ENCODE peak calls at places on chromosome 11, in eight cellular contexts. M is heart left ventricle, K is GM12891, T is stomach, N is transverse colon, H is IMR-90, P is body of pancreas, C is sigmoid colon. Y is an unnamed sample.
A peak's percentile ranks its signal among the peaks of the same experiment; 100 is the strongest.

GRCh38 chr11:133659542-133660201 is 127.4 kb upstream of the OPCML start:
- DNase-seq in K (no peak), T (no peak), C (no peak), P (no peak), M (no peak), N (no peak), H (no peak), Y (no peak)

GRCh38 chr11:107043242-107043991 is 25.1 kb upstream of the GUCY1A2 start:
- DNase-seq in C (no peak), T (no peak), P (no peak), K (no peak), M (no peak), H (peak; percentile 82), N (no peak), Y (no peak)

GRCh38 chr11:107457205-107457557 is 444 bp downstream of the CWF19L2 start:
- DNase-seq in C (no peak), P (no peak), N (no peak), M (no peak), T (no peak), K (no peak), H (peak; percentile 1), Y (no peak)

GRCh38 chr11:77044886-77045285 is 10.7 kb downstream of the B3GNT6 start:
- DNase-seq in P (no peak), H (no peak), K (no peak), N (no peak), M (no peak), T (no peak), C (no peak), Y (no peak)

GRCh38 chr11:43969543-43969942 is 27.1 kb downstream of the C11orf96 start:
- DNase-seq in T (no peak), C (no peak), H (no peak), P (no peak), N (no peak), K (no peak), M (no peak), Y (no peak)

GRCh38 chr11:121936375-121936774 is 179.6 kb downstream of the BLID start:
- DNase-seq in N (no peak), K (no peak), M (no peak), C (no peak), T (no peak), H (peak; percentile 54), P (no peak), Y (no peak)

GRCh38 chr11:134861490-134862107 is 449.6 kb upstream of the B3GAT1 start:
- DNase-seq in M (no peak), N (no peak), C (no peak), H (no peak), T (no peak), P (no peak), K (no peak), Y (no peak)

GRCh38 chr11:104073950-104074349 is 37.5 kb downstream of the DDI1 start:
- DNase-seq in P (no peak), H (peak; percentile 58), N (no peak), M (no peak), K (no peak), C (no peak), T (no peak), Y (no peak)

GRCh38 chr11:44564198-44564597 is 1.3 kb upstream of the CD82 start:
- DNase-seq in T (peak; percentile 71), P (peak; percentile 68), H (peak; percentile 28), C (no peak), K (no peak), N (peak; percentile 52), M (no peak), Y (peak; percentile 44)

GRCh38 chr11:10809373-10810199 is 860 bp upstream of the EIF4G2 start:
- DNase-seq in N (peak; percentile 46), H (peak; percentile 80), T (no peak), K (no peak), P (no peak), M (peak; percentile 37), C (peak; percentile 77), Y (no peak)

GRCh38 chr11:44955019-44955738 is 4.5 kb upstream of the TP53I11 start:
- DNase-seq in H (peak; percentile 92), M (peak; percentile 65), P (no peak), C (peak; percentile 90), K (no peak), T (peak; percentile 55), N (peak; percentile 66), Y (peak; percentile 59)

GRCh38 chr11:74966651-74967050 is 17.6 kb downstream of the SPCS2 start:
- DNase-seq in P (no peak), N (no peak), T (no peak), H (no peak), C (no peak), K (no peak), M (no peak), Y (no peak)

GRCh38 chr11:68806931-68807844 is 34.5 kb downstream of the CPT1A start:
- DNase-seq in H (peak; percentile 77), C (no peak), P (no peak), T (no peak), K (no peak), M (no peak), N (no peak), Y (no peak)

GRCh38 chr11:100738701-100739100 is 51.6 kb downstream of the ARHGAP42 start:
- DNase-seq in C (no peak), P (no peak), M (no peak), N (no peak), H (no peak), T (no peak), K (no peak), Y (no peak)
- TF ChIP-seq POLR2A in C (no peak), P (no peak), M (no peak), N (no peak), H (no peak), T (no peak), K (no peak), Y (no peak)

DNA sequence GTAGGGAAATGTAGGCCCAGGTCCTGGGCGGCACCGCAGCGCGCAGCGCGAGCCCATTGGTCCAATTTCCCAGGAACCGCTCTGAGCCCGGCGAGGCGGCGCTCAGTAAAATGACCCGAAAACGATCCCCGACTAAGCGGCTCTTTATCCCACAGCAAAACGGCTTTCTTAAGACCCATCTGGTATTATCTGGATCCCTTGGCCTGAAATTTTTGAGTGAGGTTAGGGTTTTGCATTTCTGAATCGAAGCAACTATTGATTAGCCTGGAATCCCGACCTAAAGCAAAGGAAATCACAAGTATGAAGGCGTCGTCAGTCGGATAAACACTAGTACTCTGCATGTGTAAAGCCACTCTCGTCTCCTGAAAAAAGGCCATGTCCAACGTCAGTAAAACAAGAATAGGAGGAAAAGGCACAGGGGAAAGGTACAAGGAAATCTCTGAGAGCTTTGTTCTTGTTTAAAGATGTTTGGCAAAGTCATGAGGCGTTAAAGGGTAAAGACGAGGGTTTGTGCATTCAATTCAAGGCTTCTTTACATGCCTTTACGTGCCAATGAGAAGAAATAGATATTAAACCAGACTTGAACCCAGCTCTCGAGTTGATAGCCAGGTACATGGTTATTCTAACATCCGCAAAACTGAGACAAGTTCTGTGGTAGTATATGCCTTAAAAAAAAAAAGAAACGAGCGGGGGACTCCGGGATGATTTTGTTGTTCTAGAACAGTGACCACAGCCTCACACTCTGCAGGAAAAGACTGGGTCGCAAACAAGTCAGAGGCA is 564 bp upstream of the CFL1 start:
- DNase-seq in P (no peak), C (no peak), T (no peak), N (no peak), K (no peak), M (no peak), H (no peak), Y (no peak)
- TF ChIP-seq POLR2A in P (no peak), C (no peak), T (no peak), N (peak; percentile 5), K (no peak), M (peak; percentile 37), H (no peak), Y (peak; percentile 62)

DNA sequence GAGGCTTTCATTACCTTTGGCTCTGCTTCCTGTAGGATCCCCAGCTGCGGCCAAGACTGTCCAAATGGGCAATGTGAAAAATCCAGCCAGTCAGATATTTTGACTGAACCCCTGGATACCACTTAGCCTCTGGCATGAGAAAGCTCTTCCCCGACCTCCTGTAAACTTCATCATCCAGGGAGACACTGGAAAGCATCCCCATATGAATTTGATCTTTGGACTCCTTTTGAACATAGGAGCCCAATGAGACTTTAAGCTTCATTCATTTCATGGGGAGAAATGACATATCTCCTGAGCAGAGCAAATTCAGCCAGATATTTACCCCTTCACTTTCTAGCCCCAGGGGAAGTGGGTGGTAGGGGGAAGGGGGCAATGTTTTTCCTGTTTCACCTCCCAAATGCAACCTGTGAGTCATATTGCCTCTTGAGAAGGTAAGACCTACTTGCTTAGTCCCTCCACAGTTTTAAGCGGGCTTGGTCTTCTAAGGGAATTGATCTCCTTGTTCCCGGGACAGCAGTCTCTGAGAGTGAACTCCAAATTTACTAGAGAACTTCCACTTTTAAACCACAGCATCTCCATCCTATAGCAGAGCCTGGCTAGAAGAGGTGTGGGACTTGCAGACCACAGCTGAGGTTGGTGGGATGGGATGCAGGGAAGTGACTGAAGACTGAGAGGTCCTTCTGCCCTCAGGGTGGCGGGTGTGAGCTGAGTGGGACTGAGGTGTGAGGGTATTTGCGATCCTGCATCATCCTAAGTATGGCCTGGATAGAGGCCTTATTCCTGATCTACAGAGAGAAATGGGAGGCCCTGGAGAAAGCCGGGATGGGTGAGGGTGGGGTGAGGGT is 20.3 kb upstream of the POU2AF1 start:
- DNase-seq in N (no peak), T (no peak), C (no peak), K (no peak), H (no peak), M (no peak), P (no peak), Y (no peak)
- TF ChIP-seq POLR2A in N (no peak), T (no peak), C (no peak), K (no peak), H (no peak), M (no peak), P (no peak), Y (no peak)

DNA sequence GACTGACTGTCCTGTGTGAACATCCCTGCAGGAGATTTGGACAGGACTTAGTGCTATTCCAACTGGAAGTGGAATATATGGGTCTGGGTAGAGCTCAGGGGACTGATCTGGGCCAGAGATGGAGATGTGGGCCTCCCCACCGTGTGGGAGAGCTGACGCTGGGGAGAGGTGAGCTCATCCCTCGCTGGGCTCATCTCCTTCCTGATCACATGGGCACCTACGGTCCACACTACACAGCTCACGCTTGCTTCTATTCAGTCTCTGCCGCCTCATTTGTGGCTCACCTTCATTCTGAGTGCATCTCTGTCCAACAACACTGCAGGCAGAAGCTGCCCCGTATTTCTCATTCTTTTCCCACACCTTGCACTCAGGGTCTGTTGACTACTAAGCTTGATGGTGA is 16.6 kb upstream of the RAB1B start:
- DNase-seq in C (no peak), K (no peak), N (no peak), M (no peak), H (no peak), P (no peak), T (no peak), Y (no peak)
- TF ChIP-seq POLR2A in C (no peak), K (peak; percentile 29), N (no peak), M (no peak), H (no peak), P (no peak), T (no peak), Y (no peak)